ENCODE peak calls at places on chromosome X, in nine cellular contexts. Q, R, K, Y, X, A, S, F and T are unnamed samples. For H3K4me1, the result is how much of the 10 kb centered on the place peaks cover.

GRCh38 chrX:139834879-139835278 is 98.0 kb downstream of the ATP11C start:
- DNase-seq in Q (no peak), R (no peak), K (no peak), Y (no peak), X (no peak), A (no peak), S (no peak), F (no peak), T (no peak)

GRCh38 chrX:151393514-151393913 is 3.5 kb upstream of the VMA21 start:
- DNase-seq in Q (no peak), R (peak), K (no peak), Y (no peak), X (no peak), A (no peak), S (no peak), F (no peak), T (no peak)

GRCh38 chrX:129642641-129643040 is 12.1 kb downstream of the APLN start:
- DNase-seq in Q (no peak), R (no peak), K (no peak), Y (no peak), X (no peak), A (no peak), S (no peak), F (no peak), T (no peak)

GRCh38 chrX:77899081-77899828 is at the start of gene COX7B:
- DNase-seq in Q (peak), R (peak), K (peak), Y (peak), X (peak), A (peak), S (no peak), F (peak), T (no peak)

GRCh38 chrX:113929004-113929403 is 654.9 kb upstream of the HTR2C start:
- DNase-seq in Q (no peak), R (no peak), K (no peak), Y (peak), X (no peak), A (no peak), S (no peak), F (peak), T (no peak)

GRCh38 chrX:24838624-24839023 is 144.9 kb downstream of the POLA1 start:
- DNase-seq in Q (no peak), R (peak), K (no peak), Y (no peak), X (no peak), A (peak), S (no peak), F (peak), T (no peak)

GRCh38 chrX:124228849-124229248 is 103.6 kb upstream of the TEX13D start:
- DNase-seq in Q (no peak), R (no peak), K (no peak), Y (no peak), X (no peak), A (no peak), S (no peak), F (no peak), T (no peak)

GRCh38 chrX:53071064-53071463 is 11.1 kb upstream of the TSPYL2 start:
- DNase-seq in Q (no peak), R (no peak), K (no peak), Y (no peak), X (no peak), A (no peak), S (no peak), F (no peak), T (no peak)

GRCh38 chrX:314781-315595 is 3.6 kb downstream of the GTPBP6 start:
- DNase-seq in Q (no peak), R (no peak), K (no peak), Y (no peak), X (peak), A (no peak), S (peak), F (no peak), T (no peak)

GRCh38 chrX:21975827-21976226 is 35.3 kb downstream of the SMS start:
- DNase-seq in Q (no peak), R (no peak), K (no peak), Y (no peak), X (no peak), A (no peak), S (no peak), F (peak), T (no peak)

GRCh38 chrX:136321532-136321931 is 20.8 kb downstream of the ADGRG4 start:
- DNase-seq in Q (no peak), R (no peak), K (no peak), Y (no peak), X (no peak), A (no peak), S (no peak), F (no peak), T (no peak)

GRCh38 chrX:21166302-21166982 is 207.8 kb upstream of the CNKSR2 start:
- DNase-seq in Q (no peak), R (no peak), K (no peak), Y (no peak), X (no peak), A (no peak), S (no peak), F (peak), T (no peak)

GRCh38 chrX:107449490-107450175 is at the start of gene FRMPD3:
- DNase-seq in Q (peak), R (no peak), K (no peak), Y (no peak), X (no peak), A (no peak), S (no peak), F (no peak), T (no peak)

GRCh38 chrX:13170966-13171558 is 126.6 kb upstream of the FAM9C start:
- DNase-seq in Q (no peak), R (no peak), K (no peak), Y (no peak), X (no peak), A (no peak), S (no peak), F (no peak), T (no peak)

GRCh38 chrX:24515447-24515846 is 50.4 kb downstream of the PDK3 start:
- DNase-seq in Q (no peak), R (no peak), K (no peak), Y (no peak), X (no peak), A (no peak), S (no peak), F (no peak), T (no peak)

DNA sequence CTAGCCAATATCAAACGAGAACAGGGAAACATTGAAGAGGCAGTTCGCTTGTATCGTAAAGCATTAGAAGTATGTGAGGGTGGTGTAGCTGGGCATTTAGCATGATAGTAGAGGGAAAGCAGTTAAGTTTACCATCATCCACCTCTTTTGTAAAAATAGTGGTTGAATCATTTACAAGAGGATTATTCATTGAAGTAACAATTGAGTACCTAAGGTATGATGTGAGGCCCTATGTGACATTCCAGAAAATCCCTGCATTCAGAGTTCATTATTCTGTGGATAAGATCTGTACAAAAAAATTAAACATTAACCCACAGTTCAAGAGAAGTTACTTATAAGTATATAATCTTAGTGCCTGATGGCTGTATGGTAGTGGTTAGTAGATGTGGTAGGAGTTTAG is 22.2 kb upstream of the GCNA start:
- DNase-seq in Q (no peak), R (no peak), K (no peak), Y (no peak), X (no peak), A (no peak), S (no peak), F (no peak), T (no peak)
- H3K27ac ChIP-seq in Q (no peak), R (no peak), K (no peak), Y (no peak), X (no peak), A (no peak), S (no peak), F (no peak), T (no peak)

GRCh38 chrX:70009970-70010369 is 39.8 kb downstream of the AWAT2 start:
- DNase-seq in Q (no peak), R (no peak), K (no peak), Y (no peak), X (no peak), A (no peak), S (no peak), F (no peak), T (no peak)
- H3K4me1 ChIP-seq in Q (under half), R (under half), K (under half), Y (under half), X (under half), A (under half), S (under half), F (under half), T (under half)

DNA sequence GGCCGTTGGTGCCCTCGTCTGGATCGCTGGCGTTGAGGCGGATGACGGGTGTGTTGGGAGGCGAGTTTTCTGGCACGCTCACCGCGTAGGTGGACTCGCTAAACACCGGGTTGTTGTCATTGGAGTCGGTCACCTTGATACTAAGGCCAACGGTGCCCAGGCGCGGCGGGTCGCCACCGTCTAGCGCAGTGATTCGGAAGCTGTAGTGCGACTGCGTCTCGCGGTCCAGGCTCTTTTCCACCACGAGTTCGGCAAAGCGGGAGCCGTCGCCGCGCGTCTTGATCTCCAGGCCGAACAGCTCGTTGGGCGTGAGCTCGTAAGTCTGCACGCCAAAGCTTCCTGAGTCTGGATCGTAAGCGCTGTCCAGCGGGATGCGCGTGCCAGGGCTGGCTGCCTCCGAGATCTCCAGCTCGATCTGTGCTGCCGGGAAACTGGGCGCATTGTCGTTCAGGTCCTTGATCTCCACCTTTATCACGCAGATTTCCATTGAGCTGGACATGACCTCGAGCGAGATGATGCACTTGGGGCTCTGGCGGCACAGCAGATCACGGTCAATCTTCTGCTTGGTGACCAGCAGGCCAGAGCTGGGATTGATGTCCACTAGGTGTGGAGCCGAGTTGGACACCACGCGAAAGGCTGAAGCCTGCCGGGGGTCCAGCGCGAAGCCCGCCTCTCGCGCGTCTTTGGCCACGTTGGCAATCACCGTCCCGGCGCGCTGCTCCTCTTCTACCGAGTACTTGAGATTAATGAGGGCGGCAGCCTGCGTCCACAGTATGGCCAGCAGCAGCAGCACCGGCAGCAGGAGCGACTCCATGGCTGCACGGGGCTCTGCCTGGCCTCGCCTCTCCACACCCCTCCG is 2.1 kb downstream of the PCDH19 start:
- DNase-seq in Q (peak), R (no peak), K (no peak), Y (no peak), X (no peak), A (no peak), S (no peak), F (no peak), T (no peak)
- H3K4me3 ChIP-seq in Q (no peak), R (no peak), K (no peak), Y (peak), X (no peak), A (no peak), S (no peak), F (no peak), T (peak)

DNA sequence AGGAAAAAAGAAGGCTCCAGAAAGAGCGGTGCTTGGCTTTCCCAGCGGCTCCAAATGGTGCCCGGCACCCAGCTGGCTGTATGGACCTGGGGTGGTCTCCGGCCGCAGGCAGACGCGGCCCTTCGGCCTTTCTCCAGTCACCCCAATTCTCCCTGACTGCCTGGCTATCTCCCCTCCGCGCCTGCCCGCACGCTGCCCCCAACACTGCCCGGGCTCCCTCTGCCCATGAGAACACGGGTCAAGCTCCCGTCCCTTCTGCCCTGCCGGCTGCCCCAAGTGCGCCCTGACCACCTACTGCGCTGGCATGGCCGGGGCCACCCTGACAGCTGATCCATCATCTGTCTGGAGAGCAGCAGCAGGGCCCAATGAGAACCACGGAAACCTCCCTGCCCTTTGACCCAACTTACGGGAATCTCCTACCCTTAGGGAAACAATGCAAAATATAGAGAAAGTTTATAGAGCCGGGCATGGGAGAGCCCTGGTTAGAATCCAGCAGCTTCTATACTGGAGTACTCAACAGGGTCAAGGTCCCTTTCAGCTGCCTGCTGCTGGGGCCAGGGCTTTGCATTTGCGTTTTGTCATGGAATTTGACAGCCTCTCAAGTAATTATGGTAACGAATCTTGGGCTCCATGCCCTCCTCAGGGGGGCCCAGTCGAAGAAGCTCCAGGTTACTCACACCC is 1.2 kb upstream of the FAM3A start:
- DNase-seq in Q (peak), R (no peak), K (no peak), Y (no peak), X (no peak), A (no peak), S (peak), F (no peak), T (no peak)
- H3K27ac ChIP-seq in Q (peak), R (peak), K (peak), Y (peak), X (peak), A (peak), S (peak), F (no peak), T (peak)

GRCh38 chrX:40004916-40005289 is 92.9 kb downstream of the BCOR start:
- DNase-seq in Q (no peak), R (no peak), K (no peak), Y (no peak), X (no peak), A (no peak), S (peak), F (no peak), T (no peak)

GRCh38 chrX:40007136-40007535 is 90.6 kb downstream of the BCOR start:
- DNase-seq in Q (no peak), R (no peak), K (no peak), Y (no peak), X (no peak), A (no peak), S (no peak), F (no peak), T (no peak)

GRCh38 chrX:40006025-40007017 is 91.4 kb downstream of the BCOR start:
- DNase-seq in Q (peak), R (no peak), K (no peak), Y (peak), X (peak), A (no peak), S (peak), F (no peak), T (no peak)

GRCh38 chrX:40003982-40004535 is 93.7 kb downstream of the BCOR start:
- DNase-seq in Q (no peak), R (no peak), K (no peak), Y (no peak), X (no peak), A (no peak), S (no peak), F (no peak), T (no peak)

GRCh38 chrX:40005290-40006011 is 92.3 kb downstream of the BCOR start:
- DNase-seq in Q (peak), R (no peak), K (no peak), Y (no peak), X (no peak), A (no peak), S (peak), F (no peak), T (no peak)
- H3K4me1 ChIP-seq in Q (under half), R (under half), K (under half), Y (under half), X (under half), A (under half), S (under half), F (under half), T (under half)